ENCODE peak calls at places on chromosomes 11 and 22, in ten cellular contexts. J is sigmoid colon, R is suprapubic skin, F is GM23338, Y is H1, C is transverse colon, I is GM12892, O is GM12878, W is breast epithelium, A is HL-60. K is an unnamed sample.

GRCh38 chr11:79274636-79275315 is 166.1 kb downstream of the TENM4 start:
- DNase-seq in J (no peak), R (no peak), F (no peak), Y (no peak), C (no peak), I (no peak), O (no peak), W (no peak), A (no peak), K (no peak)

GRCh38 chr11:46679252-46680163 is 20.9 kb downstream of the ARHGAP1 start:
- DNase-seq in J (no peak), R (no peak), F (no peak), Y (no peak), C (no peak), I (no peak), O (no peak), W (no peak), A (no peak), K (no peak)

GRCh38 chr11:26905368-26905767 is 88.5 kb upstream of the FIBIN start:
- DNase-seq in J (no peak), R (no peak), F (peak), Y (no peak), C (no peak), I (no peak), O (no peak), W (no peak), A (no peak), K (no peak)

GRCh38 chr22:44129614-44129976 is 51.1 kb upstream of the PARVG start:
- DNase-seq in J (peak), R (no peak), F (no peak), Y (no peak), C (no peak), I (no peak), O (no peak), W (no peak), A (no peak), K (no peak)

GRCh38 chr22:35220221-35220620 is 37.1 kb upstream of the HMGXB4 start:
- DNase-seq in J (no peak), R (no peak), F (no peak), Y (no peak), C (no peak), I (no peak), O (no peak), W (no peak), A (no peak), K (no peak)

GRCh38 chr11:1237128-1237580 is 14.3 kb downstream of the MUC5B start:
- DNase-seq in J (no peak), R (no peak), F (no peak), Y (no peak), C (peak), I (no peak), O (no peak), W (no peak), A (no peak), K (no peak)

GRCh38 chr22:46143491-46144147 is 6.7 kb upstream of the PPARA start:
- DNase-seq in J (peak), R (no peak), F (no peak), Y (no peak), C (no peak), I (no peak), O (no peak), W (no peak), A (no peak), K (no peak)

GRCh38 chr22:21707677-21708076 is 27.9 kb downstream of the YPEL1 start:
- DNase-seq in J (no peak), R (no peak), F (no peak), Y (no peak), C (no peak), I (no peak), O (no peak), W (no peak), A (no peak), K (no peak)

GRCh38 chr11:33690290-33691050 is 10.2 kb downstream of the C11orf91 start:
- DNase-seq in J (peak), R (no peak), F (no peak), Y (no peak), C (no peak), I (no peak), O (no peak), W (peak), A (no peak), K (peak)

GRCh38 chr11:73152861-73153483 is 10.9 kb upstream of the FCHSD2 start:
- DNase-seq in J (peak), R (no peak), F (peak), Y (no peak), C (peak), I (peak), O (peak), W (no peak), A (no peak), K (no peak)

GRCh38 chr22:44127353-44127752 is 53.4 kb upstream of the PARVG start:
- DNase-seq in J (peak), R (no peak), F (no peak), Y (no peak), C (no peak), I (no peak), O (no peak), W (no peak), A (peak), K (no peak)

GRCh38 chr11:113667801-113668200 is 38.3 kb downstream of the TMPRSS5 start:
- DNase-seq in J (no peak), R (no peak), F (no peak), Y (no peak), C (no peak), I (no peak), O (no peak), W (no peak), A (no peak), K (no peak)

GRCh38 chr11:64372802-64373597 is 14.0 kb downstream of the RPS6KA4 start:
- DNase-seq in J (no peak), R (peak), F (peak), Y (no peak), C (no peak), I (peak), O (no peak), W (no peak), A (peak), K (peak)

GRCh38 chr11:70233511-70233919 is 30.4 kb downstream of the FADD start:
- DNase-seq in J (no peak), R (no peak), F (no peak), Y (no peak), C (peak), I (no peak), O (no peak), W (peak), A (no peak), K (peak)

GRCh38 chr11:44224867-44225501 is 85.0 kb downstream of the ALX4 start:
- DNase-seq in J (no peak), R (no peak), F (no peak), Y (no peak), C (no peak), I (no peak), O (no peak), W (no peak), A (no peak), K (no peak)

GRCh38 chr22:48923165-48923875 is 904.4 kb downstream of the BRD1 start:
- DNase-seq in J (peak), R (no peak), F (no peak), Y (no peak), C (no peak), I (no peak), O (no peak), W (no peak), A (no peak), K (no peak)

GRCh38 chr22:37208401-37209139 is 3.7 kb downstream of the SSTR3 start:
- DNase-seq in J (peak), R (peak), F (no peak), Y (no peak), C (no peak), I (no peak), O (no peak), W (no peak), A (no peak), K (no peak)

GRCh38 chr22:24514241-24515024 is 19.3 kb downstream of the UPB1 start:
- DNase-seq in J (no peak), R (no peak), F (no peak), Y (no peak), C (peak), I (no peak), O (peak), W (no peak), A (no peak), K (no peak)

GRCh38 chr22:23207786-23208325 is 27.5 kb downstream of the BCR start:
- DNase-seq in J (no peak), R (no peak), F (no peak), Y (no peak), C (no peak), I (no peak), O (no peak), W (no peak), A (no peak), K (no peak)

GRCh38 chr11:43748095-43748494 is 67.6 kb downstream of the HSD17B12 start:
- DNase-seq in J (no peak), R (no peak), F (no peak), Y (no peak), C (no peak), I (no peak), O (no peak), W (no peak), A (no peak), K (no peak)

GRCh38 chr11:134164490-134165370 is 59.0 kb downstream of the NCAPD3 start:
- DNase-seq in J (no peak), R (no peak), F (peak), Y (no peak), C (no peak), I (no peak), O (no peak), W (no peak), A (no peak), K (no peak)

GRCh38 chr11:17423533-17424310 is 35.3 kb upstream of the KCNJ11 start:
- DNase-seq in J (no peak), R (no peak), F (no peak), Y (no peak), C (peak), I (no peak), O (no peak), W (no peak), A (no peak), K (no peak)

GRCh38 chr11:33900159-33900855 is 8.4 kb upstream of the LMO2 start:
- DNase-seq in J (no peak), R (no peak), F (no peak), Y (no peak), C (no peak), I (no peak), O (no peak), W (no peak), A (peak), K (no peak)

GRCh38 chr11:128733440-128734115 is 39.7 kb downstream of the FLI1 start:
- DNase-seq in J (no peak), R (no peak), F (peak), Y (peak), C (peak), I (no peak), O (no peak), W (no peak), A (peak), K (no peak)

GRCh38 chr11:130020323-130020722 is 17.7 kb upstream of the PRDM10 start:
- DNase-seq in J (no peak), R (no peak), F (peak), Y (no peak), C (no peak), I (no peak), O (no peak), W (no peak), A (no peak), K (no peak)

GRCh38 chr11:132410383-132410782 is 1040.0 kb downstream of the NTM start:
- DNase-seq in J (no peak), R (no peak), F (no peak), Y (no peak), C (no peak), I (no peak), O (no peak), W (no peak), A (no peak), K (no peak)

GRCh38 chr11:132414451-132414850 is 1044.0 kb downstream of the NTM start:
- DNase-seq in J (no peak), R (no peak), F (no peak), Y (no peak), C (no peak), I (no peak), O (no peak), W (no peak), A (no peak), K (no peak)

GRCh38 chr11:132409591-132410375 is 1039.4 kb downstream of the NTM start:
- DNase-seq in J (no peak), R (no peak), F (no peak), Y (no peak), C (no peak), I (no peak), O (no peak), W (no peak), A (no peak), K (no peak)

GRCh38 chr11:132405728-132406127 is 1035.3 kb downstream of the NTM start:
- DNase-seq in J (no peak), R (no peak), F (peak), Y (peak), C (no peak), I (no peak), O (no peak), W (no peak), A (no peak), K (no peak)

GRCh38 chr11:132408877-132409276 is 1038.5 kb downstream of the NTM start:
- DNase-seq in J (no peak), R (no peak), F (no peak), Y (no peak), C (no peak), I (no peak), O (peak), W (no peak), A (no peak), K (no peak)
- TF ChIP-seq POLR2AphosphoS5 in J (no peak), R (no peak), F (no peak), Y (no peak), C (no peak), I (no peak), O (no peak), W (no peak), A (no peak), K (no peak)

GRCh38 chr11:10325398-10326079 is 20.7 kb downstream of the ADM start:
- DNase-seq in J (no peak), R (no peak), F (no peak), Y (no peak), C (no peak), I (no peak), O (no peak), W (no peak), A (no peak), K (no peak)

GRCh38 chr11:10326080-10326964 is 21.4 kb downstream of the ADM start:
- DNase-seq in J (peak), R (no peak), F (no peak), Y (no peak), C (peak), I (no peak), O (no peak), W (no peak), A (no peak), K (no peak)

GRCh38 chr11:10328314-10329090 is 23.6 kb downstream of the ADM start:
- DNase-seq in J (no peak), R (no peak), F (no peak), Y (no peak), C (no peak), I (no peak), O (no peak), W (no peak), A (peak), K (no peak)

GRCh38 chr11:10329356-10329755 is 24.5 kb downstream of the ADM start:
- DNase-seq in J (no peak), R (no peak), F (no peak), Y (no peak), C (no peak), I (no peak), O (no peak), W (no peak), A (no peak), K (no peak)

GRCh38 chr11:10327254-10327653 is 22.4 kb downstream of the ADM start:
- DNase-seq in J (no peak), R (no peak), F (no peak), Y (no peak), C (no peak), I (no peak), O (no peak), W (no peak), A (no peak), K (no peak)
- TF ChIP-seq POLR2AphosphoS5 in J (no peak), R (no peak), F (no peak), Y (no peak), C (no peak), I (no peak), O (no peak), W (no peak), A (no peak), K (no peak)

GRCh38 chr11:106474274-106474673 is 396.8 kb downstream of the AASDHPPT start:
- DNase-seq in J (no peak), R (no peak), F (no peak), Y (no peak), C (no peak), I (no peak), O (no peak), W (no peak), A (no peak), K (no peak)

GRCh38 chr11:106470230-106470629 is 392.8 kb downstream of the AASDHPPT start:
- DNase-seq in J (no peak), R (no peak), F (no peak), Y (no peak), C (no peak), I (no peak), O (no peak), W (no peak), A (no peak), K (no peak)

GRCh38 chr11:106468531-106468930 is 391.1 kb downstream of the AASDHPPT start:
- DNase-seq in J (no peak), R (no peak), F (no peak), Y (no peak), C (no peak), I (no peak), O (no peak), W (no peak), A (no peak), K (no peak)

GRCh38 chr11:106473089-106473722 is 395.7 kb downstream of the AASDHPPT start:
- DNase-seq in J (no peak), R (no peak), F (no peak), Y (no peak), C (no peak), I (no peak), O (no peak), W (no peak), A (no peak), K (no peak)

DNA sequence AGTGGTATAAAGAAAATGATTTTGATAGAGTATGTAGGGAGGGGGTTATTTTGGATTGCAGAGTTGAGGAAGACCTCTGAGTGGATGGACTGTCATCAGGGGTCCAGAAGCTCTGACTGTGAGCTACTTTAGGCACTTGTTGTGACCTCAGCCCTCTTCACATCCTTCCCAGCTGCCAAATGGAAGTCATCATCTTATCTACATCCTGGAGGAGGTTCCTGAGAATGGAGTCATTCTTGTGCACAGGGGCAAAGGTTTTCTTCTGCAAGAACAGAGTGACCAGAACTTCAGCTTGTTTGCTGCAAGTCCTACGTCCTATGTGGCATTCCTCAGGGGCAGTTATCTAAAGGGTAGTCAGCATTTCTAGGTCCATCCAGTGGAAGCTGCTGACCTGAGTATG is 393.8 kb downstream of the AASDHPPT start:
- DNase-seq in J (no peak), R (no peak), F (no peak), Y (no peak), C (no peak), I (no peak), O (no peak), W (no peak), A (no peak), K (no peak)
- TF ChIP-seq POLR2AphosphoS5 in J (no peak), R (no peak), F (no peak), Y (no peak), C (no peak), I (no peak), O (no peak), W (no peak), A (no peak), K (no peak)

GRCh38 chr11:78045851-78046485 is 17.7 kb upstream of the THRSP start:
- DNase-seq in J (peak), R (peak), F (peak), Y (no peak), C (peak), I (peak), O (no peak), W (peak), A (peak), K (peak)
- TF ChIP-seq POLR2AphosphoS5 in J (peak), R (peak), F (no peak), Y (no peak), C (peak), I (no peak), O (peak), W (peak), A (peak), K (peak)

GRCh38 chr11:118618991-118619375 is 11.6 kb downstream of the PHLDB1 start:
- DNase-seq in J (peak), R (no peak), F (no peak), Y (no peak), C (no peak), I (no peak), O (no peak), W (peak), A (no peak), K (no peak)

GRCh38 chr11:118615996-118616395 is 8.6 kb downstream of the PHLDB1 start:
- DNase-seq in J (no peak), R (peak), F (peak), Y (no peak), C (no peak), I (no peak), O (no peak), W (no peak), A (no peak), K (no peak)

GRCh38 chr11:118619444-118620205 is 12.2 kb downstream of the PHLDB1 start:
- DNase-seq in J (peak), R (no peak), F (no peak), Y (no peak), C (no peak), I (no peak), O (no peak), W (no peak), A (no peak), K (no peak)

GRCh38 chr11:118620529-118621070 is 13.2 kb downstream of the PHLDB1 start:
- DNase-seq in J (no peak), R (no peak), F (no peak), Y (no peak), C (no peak), I (no peak), O (no peak), W (no peak), A (no peak), K (no peak)

GRCh38 chr11:118618115-118618990 is 10.9 kb downstream of the PHLDB1 start:
- DNase-seq in J (peak), R (peak), F (no peak), Y (no peak), C (no peak), I (no peak), O (no peak), W (peak), A (no peak), K (no peak)
- TF ChIP-seq POLR2AphosphoS5 in J (peak), R (no peak), F (no peak), Y (no peak), C (no peak), I (no peak), O (no peak), W (no peak), A (no peak), K (no peak)

GRCh38 chr11:14258177-14258935 is 100.6 kb downstream of the RRAS2 start:
- DNase-seq in J (no peak), R (no peak), F (no peak), Y (no peak), C (peak), I (no peak), O (no peak), W (no peak), A (no peak), K (peak)
- TF ChIP-seq POLR2AphosphoS5 in J (no peak), R (no peak), F (no peak), Y (no peak), C (peak), I (no peak), O (no peak), W (no peak), A (no peak), K (no peak)

GRCh38 chr11:84719935-84720577 is 907.1 kb downstream of the DLG2 start:
- DNase-seq in J (no peak), R (no peak), F (peak), Y (no peak), C (peak), I (no peak), O (no peak), W (no peak), A (no peak), K (no peak)
- TF ChIP-seq POLR2AphosphoS5 in J (no peak), R (no peak), F (peak), Y (no peak), C (no peak), I (no peak), O (no peak), W (no peak), A (no peak), K (no peak)

DNA sequence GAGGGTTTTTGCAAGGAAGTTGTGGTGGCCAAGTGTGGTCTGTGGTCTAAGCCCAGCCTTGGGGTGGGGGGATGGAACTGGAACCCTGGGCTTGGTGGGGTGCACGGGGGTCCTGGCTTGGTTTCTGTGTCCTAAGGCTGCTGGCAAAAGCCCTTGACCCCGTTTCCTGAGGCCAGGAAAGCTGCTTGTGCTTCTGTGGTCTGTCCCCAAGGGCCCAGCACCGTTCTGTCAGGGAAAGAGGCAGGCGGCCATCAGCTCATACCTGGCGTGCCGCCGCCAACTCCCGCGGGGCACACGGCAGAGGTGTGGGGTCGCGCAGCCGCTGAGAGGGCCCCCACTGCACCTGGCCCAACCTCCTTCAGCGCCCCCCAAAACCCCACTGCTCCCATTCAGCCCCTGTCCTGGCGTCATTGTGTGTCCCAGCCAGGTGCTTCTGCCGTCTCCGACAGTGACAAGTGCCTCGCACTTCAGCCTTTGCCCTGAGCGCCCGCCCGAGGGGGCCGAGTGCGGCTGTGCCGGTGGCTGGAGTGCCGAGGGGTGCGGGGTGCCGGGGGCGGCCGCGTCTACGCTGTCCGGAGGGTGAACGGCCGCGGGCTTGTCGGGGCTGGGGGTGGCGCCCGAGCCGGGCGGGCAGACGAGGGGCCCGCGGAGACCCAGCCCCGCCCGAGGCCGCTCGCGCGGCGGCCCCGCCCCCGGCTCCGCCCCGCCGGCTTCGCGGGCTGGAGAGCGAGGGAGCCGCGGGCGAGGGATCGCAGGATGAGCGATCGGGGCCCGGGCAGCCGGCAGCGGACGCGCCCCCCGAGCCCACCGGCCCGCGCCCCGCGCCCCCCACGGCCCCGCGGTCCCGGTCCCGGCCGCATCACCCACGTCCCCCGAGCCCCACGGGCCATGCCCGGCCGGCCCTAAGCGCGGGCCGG is at the start of gene CNIH2:
- DNase-seq in J (no peak), R (no peak), F (peak), Y (no peak), C (peak), I (peak), O (no peak), W (no peak), A (peak), K (no peak)
- TF ChIP-seq POLR2AphosphoS5 in J (peak), R (no peak), F (no peak), Y (peak), C (peak), I (no peak), O (no peak), W (no peak), A (no peak), K (no peak)

GRCh38 chr22:50577987-50578775 is at the start of gene CPT1B:
- DNase-seq in J (no peak), R (no peak), F (peak), Y (no peak), C (no peak), I (no peak), O (no peak), W (no peak), A (no peak), K (no peak)
- TF ChIP-seq POLR2AphosphoS5 in J (no peak), R (no peak), F (no peak), Y (no peak), C (no peak), I (no peak), O (no peak), W (no peak), A (peak), K (no peak)

K was measured in HCT116.